ENCODE peak calls at places on chromosomes 4 and X, in four cellular contexts. E is HepG2, L is K562, I is GM12878. Y is an unnamed sample.

GRCh38 chrX:100674705-100675104 is 30.7 kb downstream of the SRPX2 start:
- DNase-seq in E (no peak), L (peak; percentile 11), I (no peak), Y (no peak)

GRCh38 chr4:171524913-171525312 is 288.3 kb upstream of the GALNTL6 start:
- DNase-seq in E (no peak), L (no peak), I (no peak), Y (no peak)

GRCh38 chr4:2163311-2163821 is 78.6 kb downstream of the HAUS3 start:
- DNase-seq in E (no peak), L (peak; percentile 62), I (no peak), Y (no peak)

GRCh38 chrX:19955306-19955705 is 35.6 kb downstream of the BCLAF3 start:
- DNase-seq in E (no peak), L (no peak), I (no peak), Y (no peak)

GRCh38 chrX:30308263-30309138 is 689 bp downstream of the NR0B1 start:
- DNase-seq in E (no peak), L (no peak), I (no peak), Y (peak; percentile 12)

GRCh38 chrX:149518236-149518635 is 13.1 kb upstream of the IDS start:
- DNase-seq in E (no peak), L (no peak), I (no peak), Y (no peak)

GRCh38 chr4:148831945-148832344 is 389.7 kb upstream of the NR3C2 start:
- DNase-seq in E (no peak), L (no peak), I (no peak), Y (no peak)

GRCh38 chr4:100591156-100591876 is 73.5 kb upstream of the EMCN start:
- DNase-seq in E (no peak), L (no peak), I (no peak), Y (no peak)

GRCh38 chr4:92175250-92175649 is 128.5 kb upstream of the GRID2 start:
- DNase-seq in E (no peak), L (no peak), I (no peak), Y (no peak)

GRCh38 chrX:150192846-150193245 is 170.3 kb upstream of the MAMLD1 start:
- DNase-seq in E (no peak), L (no peak), I (no peak), Y (no peak)

GRCh38 chrX:35858916-35859315 is 60.6 kb upstream of the CFAP47 start:
- DNase-seq in E (no peak), L (no peak), I (no peak), Y (no peak)

GRCh38 chrX:17773221-17773876 is 36.1 kb downstream of the SCML1 start:
- DNase-seq in E (no peak), L (no peak), I (no peak), Y (no peak)

GRCh38 chr4:169907705-169908104 is 118.5 kb downstream of the MFAP3L start:
- DNase-seq in E (no peak), L (no peak), I (no peak), Y (no peak)

GRCh38 chr4:86586160-86586572 is 7.9 kb upstream of the PTPN13 start:
- DNase-seq in E (no peak), L (no peak), I (no peak), Y (no peak)
- TF ChIP-seq SP1 in E (no peak), L (no peak), I (no peak), Y (no peak)

DNA sequence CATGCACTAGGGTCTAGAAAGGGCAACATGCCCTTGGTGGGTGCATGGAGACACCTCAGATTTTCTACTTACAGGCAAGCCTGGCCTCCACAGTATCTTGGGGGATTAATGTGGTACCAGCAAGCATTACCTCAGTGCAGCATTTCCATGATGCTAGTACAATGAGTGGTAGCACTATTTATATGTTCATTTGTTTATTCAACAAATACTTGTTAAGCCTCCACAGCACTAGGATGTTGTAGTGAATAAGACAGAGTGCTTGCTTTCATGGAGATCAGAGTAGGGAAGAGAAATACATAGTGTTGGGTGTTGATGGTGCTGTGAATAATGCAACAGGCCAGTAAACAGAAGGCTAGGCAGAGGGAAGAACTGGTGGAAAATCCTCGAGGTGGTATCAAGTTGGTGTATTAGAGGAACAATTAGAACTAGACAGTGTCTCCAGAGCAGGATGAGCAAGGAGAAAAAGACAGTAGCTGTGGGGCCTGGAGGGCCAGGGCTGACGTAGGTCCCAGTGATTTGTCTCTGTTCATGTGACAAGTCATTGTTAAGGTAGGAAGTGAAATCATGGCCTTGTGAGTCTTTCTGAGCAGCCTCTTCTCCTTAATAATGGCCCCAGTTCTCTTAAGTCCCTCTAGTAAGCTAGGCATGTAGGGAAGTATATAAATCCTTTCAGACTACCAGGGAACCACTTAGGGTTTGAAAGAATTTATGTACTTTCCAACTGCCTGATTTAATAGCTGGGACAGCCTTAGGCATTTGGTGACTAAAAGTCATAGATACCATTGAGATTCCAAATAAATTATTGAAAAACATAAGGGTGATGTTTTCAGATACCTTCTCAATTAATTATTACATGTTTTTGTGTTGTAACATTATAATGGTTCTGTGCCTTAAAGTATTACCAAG is 133.2 kb downstream of the KLHL8 start:
- DNase-seq in E (no peak), L (no peak), I (no peak), Y (no peak)
- TF ChIP-seq FOXK2 in E (no peak), L (no peak), I (no peak), Y (no peak)

DNA sequence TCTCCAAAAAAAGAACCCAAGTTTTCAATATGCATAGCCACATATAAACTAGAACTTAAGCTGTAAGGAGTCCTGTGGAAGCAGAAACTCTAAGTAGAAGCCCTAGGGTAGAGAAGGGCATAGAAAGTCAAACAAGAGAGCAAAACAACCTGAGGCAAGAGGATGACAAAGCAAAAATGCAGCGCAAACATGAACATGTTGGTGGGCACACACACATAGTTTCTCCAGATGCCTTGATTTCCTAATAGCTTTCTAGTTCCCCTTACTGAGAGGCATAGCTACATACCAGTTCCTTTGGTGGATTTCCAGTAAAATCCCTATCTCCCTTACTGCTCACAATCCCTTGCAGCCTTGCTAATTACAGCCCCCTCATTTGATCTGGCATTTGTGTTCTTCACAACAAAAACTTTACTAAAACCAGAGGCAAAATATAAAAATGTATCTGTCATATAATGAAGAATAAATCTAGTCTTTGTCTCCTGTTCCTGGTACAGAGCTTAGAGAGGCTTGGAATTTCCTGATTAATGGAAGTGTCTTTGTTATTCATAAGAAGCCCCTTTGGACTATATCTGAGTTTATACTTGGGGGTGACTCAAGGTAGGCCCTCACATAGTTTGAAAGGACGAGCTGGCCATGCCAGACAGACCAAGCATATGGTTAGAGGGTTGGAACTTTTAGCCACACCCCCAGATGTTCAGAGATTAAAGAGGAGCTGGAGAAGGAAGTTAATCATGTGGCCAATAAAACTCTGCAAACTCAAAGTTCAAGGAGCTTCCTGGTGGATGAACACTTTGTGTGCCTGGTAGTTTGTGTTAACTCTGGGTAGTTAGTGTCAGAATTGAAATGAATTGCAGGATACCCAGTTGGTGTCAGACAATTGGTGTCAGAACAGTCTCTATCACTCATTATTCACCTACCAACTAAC is 52.7 kb upstream of the ZCCHC13 start:
- DNase-seq in E (peak; percentile 80), L (no peak), I (no peak), Y (no peak)
- TF ChIP-seq BHLHE40 in E (no peak), L (no peak), I (no peak), Y (no peak)

GRCh38 chrX:82677281-82677680 is 830.8 kb upstream of the POU3F4 start:
- DNase-seq in E (no peak), L (no peak), I (no peak), Y (no peak)
- TF ChIP-seq SP1 in E (no peak), L (no peak), I (no peak), Y (no peak)

DNA sequence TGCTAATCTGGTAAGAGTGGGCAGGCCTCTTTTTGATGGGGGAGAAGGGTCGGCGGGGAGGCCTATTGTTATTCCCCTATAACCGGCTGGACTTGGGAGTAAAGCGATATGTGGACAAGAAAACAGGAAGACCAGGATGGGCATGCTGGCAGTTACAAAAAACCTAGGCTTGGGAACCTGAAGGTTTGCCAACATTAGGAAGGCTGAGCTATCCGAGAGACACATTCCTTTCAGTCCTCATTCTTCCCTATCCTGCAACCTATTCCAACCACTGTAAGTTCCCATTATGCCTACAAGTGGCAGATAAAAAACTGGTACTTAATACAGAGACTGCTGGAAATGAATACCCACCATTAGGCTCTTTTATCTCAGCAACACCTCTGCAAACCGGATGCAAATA is 32.4 kb upstream of the CT47C1 start:
- DNase-seq in E (no peak), L (no peak), I (no peak), Y (no peak)
- TF ChIP-seq FOXK2 in E (no peak), L (no peak), I (no peak), Y (no peak)

DNA sequence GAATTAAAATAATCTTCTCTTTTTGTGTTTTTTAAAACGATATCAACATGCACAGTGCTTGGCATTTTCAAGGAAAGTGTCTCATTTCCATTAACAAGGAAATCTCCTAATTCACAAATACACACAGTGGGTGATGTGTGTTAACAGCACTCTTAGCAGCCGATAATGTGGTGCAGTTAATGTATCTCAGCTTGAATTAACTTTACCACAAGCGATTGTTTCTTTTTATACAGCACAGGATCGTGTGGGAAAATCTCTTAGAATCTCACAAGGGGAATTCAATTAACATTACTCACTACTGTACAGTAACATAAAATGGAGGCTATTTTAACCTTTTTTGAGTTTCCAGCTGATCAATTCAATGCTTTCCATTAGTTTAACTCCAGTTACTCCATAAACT is 1841.9 kb downstream of the STIM2 start:
- DNase-seq in E (no peak), L (no peak), I (no peak), Y (no peak)
- TF ChIP-seq BHLHE40 in E (no peak), L (no peak), I (no peak), Y (no peak)

DNA sequence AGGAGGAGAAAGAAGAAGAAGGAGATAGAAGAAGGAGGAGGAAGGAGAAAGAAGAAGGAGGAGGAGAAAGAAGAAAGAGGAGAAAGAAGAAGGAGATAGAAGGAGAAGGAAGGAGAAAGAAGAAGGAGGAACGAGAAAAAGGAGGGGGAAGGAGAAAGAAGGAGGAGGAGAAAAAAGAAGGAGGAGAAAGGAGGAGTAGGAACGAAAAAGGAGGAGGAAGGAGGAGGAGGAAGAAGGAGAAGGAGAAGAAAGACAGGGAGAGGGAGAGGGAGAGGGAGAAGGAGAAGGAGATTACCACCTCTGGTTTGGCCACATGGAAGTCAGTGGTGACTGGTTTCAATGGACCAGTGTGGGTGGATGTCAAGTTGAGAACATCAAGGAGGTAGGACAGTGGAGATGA is 50.0 kb upstream of the VEGFD start:
- DNase-seq in E (no peak), L (no peak), I (no peak), Y (no peak)
- TF ChIP-seq SP1 in E (no peak), L (no peak), I (no peak), Y (no peak)

GRCh38 chr4:71456841-71457240 is 118.0 kb downstream of the SLC4A4 start:
- DNase-seq in E (peak; percentile 44), L (no peak), I (no peak), Y (no peak)
- TF ChIP-seq FOXK2 in E (no peak), L (no peak), I (no peak), Y (no peak)

Y was measured in HEK293T.